ENCODE peak calls at places on chromosomes 3 and 15, in eight cellular contexts. N, L, P, S, E, R, V and Z are unnamed samples.
A peak's percentile ranks its signal among the peaks of the same experiment; 100 is the strongest.

GRCh38 chr3:47628426-47628825 is 49.8 kb upstream of the CSPG5 start:
- DNase-seq in N (no peak), L (no peak), P (no peak), S (no peak), E (no peak), R (no peak), V (no peak), Z (no peak)

GRCh38 chr3:179272385-179272784 is 21.5 kb upstream of the KCNMB3 start:
- DNase-seq in N (no peak), L (no peak), P (no peak), S (peak; percentile 45), E (no peak), R (no peak), V (no peak), Z (no peak)

GRCh38 chr3:43378066-43378935 is 92.0 kb downstream of the SNRK start:
- DNase-seq in N (peak; percentile 66), L (peak; percentile 75), P (peak; percentile 55), S (peak; percentile 31), E (peak; percentile 71), R (no peak), V (no peak), Z (peak; percentile 85)

GRCh38 chr3:70737656-70738309 is 425.3 kb upstream of the MDFIC2 start:
- DNase-seq in N (no peak), L (no peak), P (no peak), S (no peak), E (no peak), R (no peak), V (no peak), Z (no peak)

GRCh38 chr15:78866824-78867223 is 5.9 kb upstream of the MORF4L1 start:
- DNase-seq in N (no peak), L (no peak), P (no peak), S (no peak), E (no peak), R (no peak), V (no peak), Z (no peak)

GRCh38 chr3:194540268-194540937 is 53.6 kb upstream of the ATP13A3 start:
- DNase-seq in N (no peak), L (peak; percentile 38), P (no peak), S (no peak), E (no peak), R (peak; percentile 20), V (peak; percentile 76), Z (no peak)

GRCh38 chr15:93037341-93038063 is 51.5 kb downstream of the RGMA start:
- DNase-seq in N (no peak), L (no peak), P (no peak), S (peak; percentile 55), E (no peak), R (peak; percentile 69), V (peak; percentile 82), Z (no peak)

GRCh38 chr3:54960736-54961135 is 32.9 kb upstream of the LRTM1 start:
- DNase-seq in N (no peak), L (no peak), P (no peak), S (no peak), E (no peak), R (no peak), V (no peak), Z (no peak)

GRCh38 chr3:171614318-171614967 is 154.2 kb upstream of the TNIK start:
- DNase-seq in N (no peak), L (no peak), P (no peak), S (peak; percentile 8), E (no peak), R (no peak), V (peak; percentile 73), Z (peak; percentile 72)

GRCh38 chr3:55728461-55729100 is 241.5 kb upstream of the WNT5A start:
- DNase-seq in N (no peak), L (no peak), P (no peak), S (no peak), E (no peak), R (no peak), V (no peak), Z (no peak)

GRCh38 chr3:44104668-44105321 is 136.9 kb upstream of the TOPAZ1 start:
- DNase-seq in N (no peak), L (no peak), P (no peak), S (peak; percentile 27), E (no peak), R (no peak), V (no peak), Z (no peak)

DNA sequence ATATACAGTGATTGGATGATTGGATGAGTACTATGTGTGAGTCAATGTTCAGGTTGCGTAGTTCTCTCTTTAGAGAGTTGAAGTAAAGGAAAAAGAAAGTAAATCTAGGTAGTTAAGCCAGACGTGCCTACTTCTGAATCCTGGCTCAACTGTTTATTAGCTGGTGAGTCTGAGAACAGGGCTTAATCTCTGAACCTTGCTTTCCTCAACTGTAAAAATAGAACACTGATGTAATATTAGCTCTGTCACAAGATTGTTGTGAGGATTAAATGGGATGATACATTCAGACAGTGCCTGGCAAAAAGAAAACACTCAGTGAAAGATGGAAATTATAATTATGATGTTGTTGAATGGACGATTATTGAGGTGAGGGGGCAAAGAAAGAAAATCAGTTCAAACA is 413.4 kb downstream of the MAGI1 start:
- DNase-seq in N (no peak), L (no peak), P (no peak), S (no peak), E (no peak), R (no peak), V (no peak), Z (no peak)
- H3K27ac ChIP-seq in N (no peak overlapping the region), L (no peak overlapping the region), P (no peak overlapping the region), S (no peak overlapping the region), E (no peak overlapping the region), R (no peak overlapping the region), V (no peak overlapping the region), Z (no peak overlapping the region)

GRCh38 chr15:36356978-36357582 is 222.3 kb upstream of the CDIN1 start:
- DNase-seq in N (no peak), L (no peak), P (no peak), S (peak; percentile 90), E (no peak), R (no peak), V (no peak), Z (no peak)

GRCh38 chr15:36359286-36359685 is 220.1 kb upstream of the CDIN1 start:
- DNase-seq in N (no peak), L (no peak), P (no peak), S (no peak), E (no peak), R (no peak), V (no peak), Z (no peak)

GRCh38 chr15:36361351-36361870 is 218.0 kb upstream of the CDIN1 start:
- DNase-seq in N (no peak), L (no peak), P (no peak), S (peak; percentile 50), E (no peak), R (no peak), V (no peak), Z (no peak)

GRCh38 chr15:36356511-36356910 is 222.9 kb upstream of the CDIN1 start:
- DNase-seq in N (no peak), L (no peak), P (no peak), S (no peak), E (no peak), R (no peak), V (no peak), Z (no peak)

GRCh38 chr15:36358094-36358961 is 221.1 kb upstream of the CDIN1 start:
- DNase-seq in N (no peak), L (no peak), P (no peak), S (peak; percentile 88), E (no peak), R (no peak), V (no peak), Z (no peak)
- H3K27ac ChIP-seq in N (no peak overlapping the region), L (peak overlapping the region; percentile 13), P (peak overlapping the region; percentile 48), S (peak overlapping the region; percentile 81), E (no peak overlapping the region), R (no peak overlapping the region), V (peak overlapping the region; percentile 85), Z (no peak overlapping the region)

GRCh38 chr15:60546764-60547163 is 67.8 kb upstream of the ICE2 start:
- DNase-seq in N (no peak), L (no peak), P (no peak), S (no peak), E (peak; percentile 61), R (no peak), V (no peak), Z (no peak)
- H3K27ac ChIP-seq in N (no peak overlapping the region), L (no peak overlapping the region), P (no peak overlapping the region), S (no peak overlapping the region), E (peak overlapping the region; percentile 68), R (no peak overlapping the region), V (no peak overlapping the region), Z (no peak overlapping the region)

GRCh38 chr15:98151098-98151497 is 190.6 kb downstream of the ARRDC4 start:
- DNase-seq in N (no peak), L (no peak), P (no peak), S (no peak), E (no peak), R (no peak), V (no peak), Z (no peak)

GRCh38 chr15:98150531-98150930 is 190.0 kb downstream of the ARRDC4 start:
- DNase-seq in N (no peak), L (no peak), P (no peak), S (no peak), E (no peak), R (no peak), V (no peak), Z (no peak)

GRCh38 chr15:98147415-98147814 is 186.9 kb downstream of the ARRDC4 start:
- DNase-seq in N (no peak), L (no peak), P (no peak), S (no peak), E (no peak), R (no peak), V (no peak), Z (peak; percentile 5)

GRCh38 chr15:98146031-98146430 is 185.5 kb downstream of the ARRDC4 start:
- DNase-seq in N (no peak), L (no peak), P (no peak), S (no peak), E (no peak), R (no peak), V (no peak), Z (no peak)

GRCh38 chr15:98150084-98150483 is 189.6 kb downstream of the ARRDC4 start:
- DNase-seq in N (no peak), L (no peak), P (no peak), S (no peak), E (no peak), R (no peak), V (no peak), Z (no peak)
- H3K27ac ChIP-seq in N (no peak overlapping the region), L (no peak overlapping the region), P (no peak overlapping the region), S (no peak overlapping the region), E (no peak overlapping the region), R (no peak overlapping the region), V (no peak overlapping the region), Z (no peak overlapping the region)

GRCh38 chr15:71592186-71592585 is 218.2 kb upstream of the NR2E3 start:
- DNase-seq in N (no peak), L (no peak), P (no peak), S (no peak), E (no peak), R (no peak), V (no peak), Z (no peak)
- H3K27ac ChIP-seq in N (no peak overlapping the region), L (no peak overlapping the region), P (no peak overlapping the region), S (no peak overlapping the region), E (no peak overlapping the region), R (no peak overlapping the region), V (no peak overlapping the region), Z (no peak overlapping the region)